ENCODE peak calls at places on chromosomes 2 and 18, in four cellular contexts. One of them, this sample, is unnamed.

GRCh38 chr2:10007440-10007839 is 35.9 kb upstream of the KLF11 start:
- DNase-seq in HCT116: no peak
- DNase-seq in K562: no peak
- DNase-seq in HepG2: no peak
- DNase-seq in this sample: no peak

GRCh38 chr2:37282746-37283145 is 41.9 kb downstream of the PRKD3 start:
- DNase-seq in HCT116: no peak
- DNase-seq in K562: no peak
- DNase-seq in HepG2: no peak
- DNase-seq in this sample: no peak

GRCh38 chr2:3237501-3237889 is 140.1 kb downstream of the EIPR1 start:
- DNase-seq in HCT116: no peak
- DNase-seq in K562: no peak
- DNase-seq in HepG2: no peak
- DNase-seq in this sample: no peak

GRCh38 chr2:186852508-186852907 is 3.5 kb upstream of the ZSWIM2 start:
- DNase-seq in HCT116: no peak
- DNase-seq in K562: no peak
- DNase-seq in HepG2: no peak
- DNase-seq in this sample: no peak

GRCh38 chr2:232501331-232501771 is 13.7 kb upstream of the ECEL1 start:
- DNase-seq in HCT116: no peak
- DNase-seq in K562: no peak
- DNase-seq in HepG2: no peak
- DNase-seq in this sample: no peak

GRCh38 chr2:119117408-119117807 is 41.1 kb downstream of the C1QL2 start:
- DNase-seq in HCT116: no peak
- DNase-seq in K562: no peak
- DNase-seq in HepG2: no peak
- DNase-seq in this sample: no peak

GRCh38 chr2:128280901-128281321 is 37.8 kb downstream of the HS6ST1 start:
- DNase-seq in HCT116: no peak
- DNase-seq in K562: no peak
- DNase-seq in HepG2: no peak
- DNase-seq in this sample: no peak

GRCh38 chr2:1047485-1047884 is 96.8 kb downstream of the SNTG2 start:
- DNase-seq in HCT116: no peak
- DNase-seq in K562: no peak
- DNase-seq in HepG2: peak; percentile 7
- DNase-seq in this sample: no peak

GRCh38 chr2:168002021-168002553 is 245.3 kb downstream of the STK39 start:
- DNase-seq in HCT116: no peak
- DNase-seq in K562: no peak
- DNase-seq in HepG2: no peak
- DNase-seq in this sample: no peak

GRCh38 chr2:40259900-40260299 is 192.0 kb downstream of the SLC8A1 start:
- DNase-seq in HCT116: no peak
- DNase-seq in K562: no peak
- DNase-seq in HepG2: no peak
- DNase-seq in this sample: no peak

GRCh38 chr18:39341106-39341505 is 1775.5 kb upstream of the CELF4 start:
- DNase-seq in HCT116: no peak
- DNase-seq in K562: no peak
- DNase-seq in HepG2: no peak
- DNase-seq in this sample: no peak

GRCh38 chr2:155815851-155816250 is 516.7 kb downstream of the NR4A2 start:
- DNase-seq in HCT116: peak; percentile 23
- DNase-seq in K562: peak; percentile 9
- DNase-seq in HepG2: peak; percentile 54
- DNase-seq in this sample: peak; percentile 7

GRCh38 chr2:101111917-101112771 is 39.0 kb downstream of the TBC1D8 start:
- DNase-seq in HCT116: no peak
- DNase-seq in K562: no peak
- DNase-seq in HepG2: peak; percentile 52
- DNase-seq in this sample: no peak

GRCh38 chr18:39360072-39360471 is 1794.5 kb upstream of the CELF4 start:
- DNase-seq in HCT116: no peak
- DNase-seq in K562: no peak
- DNase-seq in HepG2: no peak
- DNase-seq in this sample: no peak

GRCh38 chr2:17857016-17857415 is 21.5 kb upstream of the KCNS3 start:
- DNase-seq in HCT116: no peak
- DNase-seq in K562: no peak
- DNase-seq in HepG2: no peak
- DNase-seq in this sample: no peak

GRCh38 chr2:25615920-25616319 is 57.5 kb downstream of the DTNB start:
- DNase-seq in HCT116: no peak
- DNase-seq in K562: no peak
- DNase-seq in HepG2: no peak
- DNase-seq in this sample: no peak

GRCh38 chr18:60508108-60508507 is 135.5 kb upstream of the MC4R start:
- DNase-seq in HCT116: no peak
- DNase-seq in K562: no peak
- DNase-seq in HepG2: no peak
- DNase-seq in this sample: no peak

GRCh38 chr18:136433-136832 is 21.9 kb upstream of the USP14 start:
- DNase-seq in HCT116: no peak
- DNase-seq in K562: peak; percentile 77
- DNase-seq in HepG2: peak; percentile 54
- DNase-seq in this sample: no peak

GRCh38 chr2:99659874-99660273 is 170.1 kb upstream of the REV1 start:
- DNase-seq in HCT116: no peak
- DNase-seq in K562: no peak
- DNase-seq in HepG2: no peak
- DNase-seq in this sample: no peak

GRCh38 chr2:2663401-2664036 is 332.4 kb upstream of the MYT1L start:
- DNase-seq in HCT116: no peak
- DNase-seq in K562: no peak
- DNase-seq in HepG2: no peak
- DNase-seq in this sample: no peak

GRCh38 chr2:101038455-101039255 is 36.6 kb downstream of the RPL31 start:
- DNase-seq in HCT116: peak; percentile 43
- DNase-seq in K562: peak; percentile 36
- DNase-seq in HepG2: peak; percentile 45
- DNase-seq in this sample: no peak

GRCh38 chr2:128288781-128289180 is 29.9 kb downstream of the HS6ST1 start:
- DNase-seq in HCT116: no peak
- DNase-seq in K562: no peak
- DNase-seq in HepG2: no peak
- DNase-seq in this sample: no peak

GRCh38 chr2:105118960-105119359 is 81.1 kb downstream of the MRPS9 start:
- DNase-seq in HCT116: no peak
- DNase-seq in K562: peak; percentile 35
- DNase-seq in HepG2: no peak
- DNase-seq in this sample: no peak

GRCh38 chr2:237407734-237408133 is 6.2 kb downstream of the COL6A3 start:
- DNase-seq in HCT116: no peak
- DNase-seq in K562: no peak
- DNase-seq in HepG2: no peak
- DNase-seq in this sample: no peak

GRCh38 chr2:17962874-17963273 is 84.4 kb downstream of the KCNS3 start:
- DNase-seq in HCT116: no peak
- DNase-seq in K562: no peak
- DNase-seq in HepG2: no peak
- DNase-seq in this sample: no peak

GRCh38 chr2:142179686-142180085 is 48.9 kb upstream of the LRP1B start:
- DNase-seq in HCT116: no peak
- DNase-seq in K562: no peak
- DNase-seq in HepG2: no peak
- DNase-seq in this sample: no peak

GRCh38 chr2:33215299-33215698 is 261.1 kb upstream of the RASGRP3 start:
- DNase-seq in HCT116: no peak
- DNase-seq in K562: no peak
- DNase-seq in HepG2: no peak
- DNase-seq in this sample: no peak

GRCh38 chr2:201195329-201195728 is 12.4 kb downstream of the CASP10 start:
- DNase-seq in HCT116: no peak
- DNase-seq in K562: no peak
- DNase-seq in HepG2: no peak
- DNase-seq in this sample: no peak

GRCh38 chr2:201199847-201200246 is 16.9 kb downstream of the CASP10 start:
- DNase-seq in HCT116: no peak
- DNase-seq in K562: no peak
- DNase-seq in HepG2: no peak
- DNase-seq in this sample: no peak

GRCh38 chr2:201194097-201194496 is 11.2 kb downstream of the CASP10 start:
- DNase-seq in HCT116: no peak
- DNase-seq in K562: no peak
- DNase-seq in HepG2: no peak
- DNase-seq in this sample: no peak

GRCh38 chr2:201196003-201196402 is 13.1 kb downstream of the CASP10 start:
- DNase-seq in HCT116: no peak
- DNase-seq in K562: peak; percentile 42
- DNase-seq in HepG2: no peak
- DNase-seq in this sample: no peak

DNA sequence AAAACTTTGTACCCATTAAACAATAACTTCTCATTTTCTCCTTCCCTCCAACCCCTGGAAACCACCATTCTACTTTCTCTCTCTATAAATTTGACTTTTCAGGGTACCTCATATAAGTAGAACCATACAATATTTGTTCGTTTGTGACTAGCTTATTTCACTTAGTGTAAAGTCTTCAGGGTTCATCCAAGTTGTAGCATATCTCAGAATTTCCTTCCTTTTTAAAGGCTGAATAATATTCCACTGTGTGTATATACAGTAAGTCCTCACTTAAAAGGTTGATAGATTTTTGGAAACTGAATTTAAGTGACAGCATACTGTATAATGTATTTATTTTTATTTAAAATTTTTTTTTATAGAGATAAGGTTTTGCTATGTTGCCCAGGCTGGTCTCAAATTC is 13.9 kb downstream of the CASP10 start:
- DNase-seq in HCT116: no peak
- DNase-seq in K562: no peak
- DNase-seq in HepG2: no peak
- DNase-seq in this sample: no peak
- H3K4me1 ChIP-seq in HCT116: no peaks in the 10 kb centered on the region
- H3K4me1 ChIP-seq in K562: peaks cover 8% of the 10 kb centered on the region
- H3K4me1 ChIP-seq in HepG2: peaks cover 30% of the 10 kb centered on the region
- H3K4me1 ChIP-seq in this sample: no peaks in the 10 kb centered on the region

GRCh38 chr2:219369447-219369861 is 18.3 kb downstream of the DNPEP start:
- DNase-seq in HCT116: no peak
- DNase-seq in K562: no peak
- DNase-seq in HepG2: no peak
- DNase-seq in this sample: no peak

GRCh38 chr2:219368690-219369108 is 19.0 kb downstream of the DNPEP start:
- DNase-seq in HCT116: no peak
- DNase-seq in K562: no peak
- DNase-seq in HepG2: no peak
- DNase-seq in this sample: no peak
- H3K4me3 ChIP-seq in HCT116: no peak overlapping the region
- H3K4me3 ChIP-seq in K562: no peak overlapping the region
- H3K4me3 ChIP-seq in HepG2: no peak overlapping the region
- H3K4me3 ChIP-seq in this sample: no peak overlapping the region

DNA sequence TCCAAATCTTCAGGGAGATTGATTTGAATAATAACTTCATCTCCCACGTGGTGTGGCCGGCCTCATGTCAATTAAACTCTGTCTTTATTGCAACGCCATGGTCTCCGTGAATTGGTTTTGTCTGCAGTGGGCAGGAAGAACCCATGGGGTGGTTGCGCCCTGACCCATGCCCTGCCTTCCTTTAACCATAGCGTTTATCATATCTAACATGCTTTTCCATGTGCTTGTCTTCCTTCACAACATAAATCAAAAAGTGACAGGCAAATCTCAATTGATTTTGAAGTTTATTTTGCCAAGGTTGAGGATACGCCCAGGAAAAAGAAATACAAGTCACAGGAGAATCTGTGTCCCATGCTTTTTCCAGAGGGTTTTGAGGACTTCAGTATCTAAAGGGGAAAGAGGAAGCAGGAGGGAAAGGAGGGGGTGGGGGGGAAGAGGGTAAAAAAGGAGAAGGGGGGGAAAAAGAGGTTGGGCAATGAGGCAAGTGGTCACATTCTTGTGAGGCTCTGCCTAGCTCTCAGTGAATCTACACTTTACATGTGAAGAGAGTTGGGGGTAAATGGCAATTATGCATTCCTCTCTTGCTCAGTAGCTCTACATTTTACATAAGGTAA is 66.5 kb upstream of the CABLES1 start:
- DNase-seq in HCT116: no peak
- DNase-seq in K562: no peak
- DNase-seq in HepG2: no peak
- DNase-seq in this sample: no peak
- TF ChIP-seq TCF7L2 in HCT116: no peak
- TF ChIP-seq TCF7L2 in K562: no peak
- TF ChIP-seq TCF7L2 in HepG2: no peak
- TF ChIP-seq TCF7L2 in this sample: no peak

DNA sequence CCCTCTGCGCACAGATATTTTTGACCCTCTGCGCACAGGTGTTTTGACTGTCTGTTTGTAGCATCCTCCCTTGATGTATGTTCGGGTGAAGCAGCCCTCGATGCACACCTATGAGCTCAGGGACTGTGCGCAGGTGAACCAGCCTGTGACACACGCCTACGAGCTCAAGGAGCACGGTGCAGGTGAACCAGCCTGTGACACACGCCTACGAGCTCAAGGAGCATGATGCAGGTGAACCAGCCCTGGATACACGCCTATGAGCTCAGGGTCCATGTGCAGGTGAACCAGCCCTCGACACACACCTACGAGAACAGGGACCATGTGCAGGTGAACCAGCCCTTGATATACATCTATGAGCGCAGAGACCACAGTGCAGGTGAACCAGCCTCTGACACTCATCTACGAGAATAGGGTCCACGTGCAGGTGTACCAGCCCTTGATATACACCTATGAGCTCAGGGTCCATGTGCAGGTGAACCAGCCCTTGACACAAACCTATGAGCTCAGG is 33.8 kb downstream of the SH3BP4 start:
- DNase-seq in HCT116: no peak
- DNase-seq in K562: no peak
- DNase-seq in HepG2: no peak
- DNase-seq in this sample: no peak
- H3K4me1 ChIP-seq in HCT116: peaks cover 40% of the 10 kb centered on the region
- H3K4me1 ChIP-seq in K562: no peaks in the 10 kb centered on the region
- H3K4me1 ChIP-seq in HepG2: peaks cover 97% of the 10 kb centered on the region
- H3K4me1 ChIP-seq in this sample: peaks cover 71% of the 10 kb centered on the region

GRCh38 chr18:72673242-72673641 is 129.1 kb upstream of the CBLN2 start:
- DNase-seq in HCT116: no peak
- DNase-seq in K562: no peak
- DNase-seq in HepG2: no peak
- DNase-seq in this sample: no peak

GRCh38 chr18:72672364-72673151 is 128.4 kb upstream of the CBLN2 start:
- DNase-seq in HCT116: no peak
- DNase-seq in K562: peak; percentile 10
- DNase-seq in HepG2: peak; percentile 25
- DNase-seq in this sample: no peak

GRCh38 chr18:72675394-72675793 is 131.3 kb upstream of the CBLN2 start:
- DNase-seq in HCT116: no peak
- DNase-seq in K562: no peak
- DNase-seq in HepG2: no peak
- DNase-seq in this sample: no peak

GRCh38 chr18:72674710-72675109 is 130.6 kb upstream of the CBLN2 start:
- DNase-seq in HCT116: no peak
- DNase-seq in K562: no peak
- DNase-seq in HepG2: no peak
- DNase-seq in this sample: no peak
- H3K4me3 ChIP-seq in HCT116: no peak overlapping the region
- H3K4me3 ChIP-seq in K562: no peak overlapping the region
- H3K4me3 ChIP-seq in HepG2: no peak overlapping the region
- H3K4me3 ChIP-seq in this sample: no peak overlapping the region